ENCODE peak calls at places on chromosomes 11 and 22, in eight cellular contexts. L, E, S, Z, K, W, B and C are unnamed samples.
A peak's percentile ranks its signal among the peaks of the same experiment; 100 is the strongest.

GRCh38 chr11:59271247-59271755 is 58.6 kb upstream of the MPEG1 start:
- DNase-seq in L (no peak), E (no peak), S (no peak), Z (no peak), K (no peak), W (no peak), B (no peak), C (peak; percentile 17)

GRCh38 chr11:34356918-34357645 is 728 bp downstream of the ABTB2 start:
- DNase-seq in L (peak; percentile 42), E (peak; percentile 29), S (peak; percentile 51), Z (peak; percentile 18), K (peak; percentile 61), W (peak; percentile 73), B (peak; percentile 80), C (peak; percentile 89)

GRCh38 chr22:26669060-26669481 is 11.7 kb downstream of the MIAT start:
- DNase-seq in L (peak; percentile 35), E (no peak), S (peak; percentile 34), Z (no peak), K (peak; percentile 40), W (peak; percentile 75), B (peak; percentile 26), C (peak; percentile 86)

GRCh38 chr11:44519989-44520737 is 45.3 kb upstream of the CD82 start:
- DNase-seq in L (no peak), E (no peak), S (no peak), Z (no peak), K (no peak), W (peak; percentile 89), B (no peak), C (no peak)

GRCh38 chr11:45649544-45650165 is 15.8 kb downstream of the CHST1 start:
- DNase-seq in L (no peak), E (no peak), S (no peak), Z (no peak), K (no peak), W (no peak), B (no peak), C (no peak)

GRCh38 chr22:40928657-40929056 is 22.5 kb upstream of the RBX1 start:
- DNase-seq in L (no peak), E (no peak), S (no peak), Z (no peak), K (no peak), W (peak; percentile 11), B (no peak), C (no peak)

GRCh38 chr22:23504522-23504921 is 75.6 kb downstream of the IGLL1 start:
- DNase-seq in L (no peak), E (no peak), S (no peak), Z (no peak), K (no peak), W (no peak), B (no peak), C (no peak)

GRCh38 chr11:76615950-76616349 is 54.6 kb downstream of the LRRC32 start:
- DNase-seq in L (no peak), E (no peak), S (no peak), Z (no peak), K (peak; percentile 30), W (no peak), B (no peak), C (peak; percentile 33)

GRCh38 chr22:29719894-29720645 is at the start of gene CABP7:
- DNase-seq in L (peak; percentile 57), E (no peak), S (no peak), Z (no peak), K (peak; percentile 52), W (no peak), B (no peak), C (no peak)

GRCh38 chr22:37406836-37407235 is 20.4 kb downstream of the ELFN2 start:
- DNase-seq in L (no peak), E (no peak), S (no peak), Z (no peak), K (no peak), W (no peak), B (peak; percentile 50), C (no peak)

GRCh38 chr11:100581318-100581717 is 105.8 kb upstream of the ARHGAP42 start:
- DNase-seq in L (no peak), E (no peak), S (no peak), Z (no peak), K (no peak), W (no peak), B (no peak), C (no peak)

GRCh38 chr11:44877908-44878459 is 72.7 kb downstream of the TP53I11 start:
- DNase-seq in L (no peak), E (no peak), S (no peak), Z (no peak), K (no peak), W (no peak), B (no peak), C (peak; percentile 80)

GRCh38 chr11:64643258-64643881 is 52.4 kb downstream of the SLC22A12 start:
- DNase-seq in L (peak; percentile 59), E (no peak), S (no peak), Z (no peak), K (peak; percentile 48), W (no peak), B (no peak), C (peak; percentile 80)

GRCh38 chr11:112453601-112454577 is 193.2 kb upstream of the PLET1 start:
- DNase-seq in L (peak; percentile 65), E (no peak), S (peak; percentile 49), Z (no peak), K (peak; percentile 31), W (peak; percentile 33), B (peak; percentile 24), C (peak; percentile 90)

GRCh38 chr11:129364143-129364654 is 11.4 kb upstream of the BARX2 start:
- DNase-seq in L (peak; percentile 85), E (peak; percentile 11), S (peak; percentile 83), Z (peak; percentile 62), K (peak; percentile 90), W (peak; percentile 94), B (peak; percentile 93), C (peak; percentile 96)

GRCh38 chr22:29782061-29782845 is 15.1 kb downstream of the UQCR10 start:
- DNase-seq in L (no peak), E (no peak), S (no peak), Z (no peak), K (peak; percentile 79), W (no peak), B (peak; percentile 86), C (peak; percentile 50)

GRCh38 chr11:74673956-74674355 is 57.3 kb downstream of the CHRDL2 start:
- DNase-seq in L (no peak), E (no peak), S (no peak), Z (no peak), K (no peak), W (no peak), B (no peak), C (peak; percentile 25)

GRCh38 chr11:57764972-57765371 is 3.4 kb downstream of the CTNND1 start:
- DNase-seq in L (no peak), E (no peak), S (no peak), Z (no peak), K (no peak), W (no peak), B (no peak), C (no peak)

GRCh38 chr11:37712246-37712645 is 1114.2 kb upstream of the RAG2 start:
- DNase-seq in L (no peak), E (no peak), S (no peak), Z (no peak), K (no peak), W (peak; percentile 13), B (no peak), C (peak; percentile 66)

GRCh38 chr22:30238136-30238535 is 8.4 kb downstream of the LIF start:
- DNase-seq in L (no peak), E (no peak), S (no peak), Z (no peak), K (no peak), W (no peak), B (no peak), C (no peak)

GRCh38 chr22:46848227-46848626 is 85.8 kb downstream of the TBC1D22A start:
- DNase-seq in L (no peak), E (no peak), S (no peak), Z (no peak), K (no peak), W (no peak), B (no peak), C (peak; percentile 30)

GRCh38 chr11:22752908-22753310 is 76.7 kb downstream of the SVIP start:
- DNase-seq in L (no peak), E (no peak), S (peak; percentile 27), Z (no peak), K (no peak), W (no peak), B (no peak), C (no peak)

GRCh38 chr11:69559181-69559580 is 77.7 kb downstream of the LINC01488 start:
- DNase-seq in L (no peak), E (no peak), S (no peak), Z (no peak), K (no peak), W (peak; percentile 55), B (no peak), C (no peak)

GRCh38 chr11:77454867-77455655 is 18.8 kb downstream of the PAK1 start:
- DNase-seq in L (no peak), E (no peak), S (no peak), Z (no peak), K (no peak), W (no peak), B (no peak), C (no peak)

GRCh38 chr11:87597696-87598095 is 560.0 kb downstream of the TMEM135 start:
- DNase-seq in L (no peak), E (no peak), S (no peak), Z (no peak), K (no peak), W (peak; percentile 18), B (no peak), C (no peak)

GRCh38 chr11:73326929-73327811 is 19.1 kb downstream of the ARHGEF17 start:
- DNase-seq in L (no peak), E (no peak), S (no peak), Z (no peak), K (no peak), W (no peak), B (no peak), C (no peak)

GRCh38 chr11:65539401-65540289 is 14.8 kb downstream of the SCYL1 start:
- DNase-seq in L (no peak), E (no peak), S (peak; percentile 26), Z (no peak), K (no peak), W (peak; percentile 66), B (peak; percentile 86), C (peak; percentile 88)